ENCODE peak calls at places on chromosomes 1 and 21, in six cellular contexts. One of them, this sample, is unnamed.
A peak's percentile ranks its signal among the peaks of the same experiment; 100 is the strongest.

GRCh38 chr1:66055092-66055491 is 262.4 kb downstream of the PDE4B start:
- DNase-seq in neuronal stem cell: no peak
- DNase-seq in breast epithelium: no peak
- DNase-seq in H1: no peak
- DNase-seq in MV-4-11: no peak
- DNase-seq in NCI-H748 treated with DMSO at 0.1 percent for 48 hours: no peak
- DNase-seq in this sample: no peak

GRCh38 chr21:17742181-17742580 is 77.0 kb downstream of the C21orf91 start:
- DNase-seq in neuronal stem cell: no peak
- DNase-seq in breast epithelium: no peak
- DNase-seq in H1: no peak
- DNase-seq in MV-4-11: no peak
- DNase-seq in NCI-H748 treated with DMSO at 0.1 percent for 48 hours: no peak
- DNase-seq in this sample: no peak

GRCh38 chr1:59967141-59967697 is 40.6 kb upstream of the CYP2J2 start:
- DNase-seq in neuronal stem cell: no peak
- DNase-seq in breast epithelium: no peak
- DNase-seq in H1: no peak
- DNase-seq in MV-4-11: no peak
- DNase-seq in NCI-H748 treated with DMSO at 0.1 percent for 48 hours: no peak
- DNase-seq in this sample: peak; percentile 21

GRCh38 chr1:159076753-159077656 is at the start of gene AIM2:
- DNase-seq in neuronal stem cell: no peak
- DNase-seq in breast epithelium: no peak
- DNase-seq in H1: no peak
- DNase-seq in MV-4-11: peak; percentile 96
- DNase-seq in NCI-H748 treated with DMSO at 0.1 percent for 48 hours: no peak
- DNase-seq in this sample: no peak

GRCh38 chr1:173405758-173406344 is 71.3 kb upstream of the PRDX6 start:
- DNase-seq in neuronal stem cell: no peak
- DNase-seq in breast epithelium: no peak
- DNase-seq in H1: no peak
- DNase-seq in MV-4-11: no peak
- DNase-seq in NCI-H748 treated with DMSO at 0.1 percent for 48 hours: no peak
- DNase-seq in this sample: no peak

GRCh38 chr21:36553406-36553805 is 73.5 kb upstream of the CLDN14 start:
- DNase-seq in neuronal stem cell: no peak
- DNase-seq in breast epithelium: no peak
- DNase-seq in H1: no peak
- DNase-seq in MV-4-11: no peak
- DNase-seq in NCI-H748 treated with DMSO at 0.1 percent for 48 hours: no peak
- DNase-seq in this sample: no peak

GRCh38 chr1:113534130-113534817 is 144.0 kb downstream of the MAGI3 start:
- DNase-seq in neuronal stem cell: no peak
- DNase-seq in breast epithelium: no peak
- DNase-seq in H1: no peak
- DNase-seq in MV-4-11: no peak
- DNase-seq in NCI-H748 treated with DMSO at 0.1 percent for 48 hours: no peak
- DNase-seq in this sample: no peak

GRCh38 chr1:165381745-165382530 is 25.4 kb upstream of the LMX1A start:
- DNase-seq in neuronal stem cell: no peak
- DNase-seq in breast epithelium: no peak
- DNase-seq in H1: no peak
- DNase-seq in MV-4-11: peak; percentile 70
- DNase-seq in NCI-H748 treated with DMSO at 0.1 percent for 48 hours: no peak
- DNase-seq in this sample: no peak

GRCh38 chr1:38962113-38962512 is 20.5 kb upstream of the RHBDL2 start:
- DNase-seq in neuronal stem cell: no peak
- DNase-seq in breast epithelium: no peak
- DNase-seq in H1: no peak
- DNase-seq in MV-4-11: no peak
- DNase-seq in NCI-H748 treated with DMSO at 0.1 percent for 48 hours: no peak
- DNase-seq in this sample: no peak

GRCh38 chr1:248926401-248927182 is 20.6 kb downstream of the PGBD2 start:
- DNase-seq in neuronal stem cell: no peak
- DNase-seq in breast epithelium: no peak
- DNase-seq in H1: no peak
- DNase-seq in MV-4-11: peak; percentile 67
- DNase-seq in NCI-H748 treated with DMSO at 0.1 percent for 48 hours: no peak
- DNase-seq in this sample: no peak

GRCh38 chr1:228416217-228416971 is at the start of gene TRIM17:
- DNase-seq in neuronal stem cell: peak; percentile 69
- DNase-seq in breast epithelium: no peak
- DNase-seq in H1: no peak
- DNase-seq in MV-4-11: no peak
- DNase-seq in NCI-H748 treated with DMSO at 0.1 percent for 48 hours: no peak
- DNase-seq in this sample: peak; percentile 16

This sample was measured in NCI-H2171.